ENCODE peak calls at places on chromosomes 1 and 21, in six cellular contexts. Z is mammary epithelial cell, U is colonic mucosa, D is right atrium auricular region, X is esophagus squamous epithelium, G is body of pancreas. F is an unnamed sample.
A peak's percentile ranks its signal among the peaks of the same experiment; 100 is the strongest.

GRCh38 chr1:178694923-178695525 is 30.0 kb upstream of the RALGPS2 start:
- DNase-seq in X (no peak), D (no peak), Z (no peak), U (no peak), G (no peak), F (no peak)

GRCh38 chr1:151828931-151829330 is 2.7 kb downstream of the RORC start:
- DNase-seq in G (peak; percentile 53), Z (peak; percentile 69), U (peak; percentile 57), D (no peak), X (no peak), F (no peak)

GRCh38 chr21:15848632-15849031 is 118.8 kb downstream of the USP25 start:
- DNase-seq in U (no peak), G (no peak), X (no peak), D (no peak), Z (peak; percentile 74), F (no peak)

GRCh38 chr1:167126317-167126716 is 32.4 kb downstream of the STYXL2 start:
- DNase-seq in D (no peak), U (no peak), G (no peak), Z (no peak), X (no peak), F (no peak)

GRCh38 chr21:46636550-46637289 is 1.2 kb downstream of the PRMT2 start:
- DNase-seq in U (no peak), X (no peak), D (no peak), G (no peak), Z (no peak), F (no peak)

GRCh38 chr1:184646824-184647223 is 107.8 kb downstream of the EDEM3 start:
- DNase-seq in Z (no peak), X (no peak), G (no peak), D (no peak), U (no peak), F (no peak)

GRCh38 chr1:151832318-151832984 is 849 bp upstream of the RORC start:
- DNase-seq in U (peak; percentile 88), Z (peak; percentile 69), X (no peak), G (peak; percentile 99), D (peak; percentile 71), F (peak; percentile 23)

GRCh38 chr1:59739111-59739510 is 75.6 kb upstream of the HOOK1 start:
- DNase-seq in X (no peak), Z (no peak), U (no peak), G (no peak), D (no peak), F (no peak)

GRCh38 chr1:25750923-25751605 is 48.9 kb upstream of the SELENON start:
- DNase-seq in G (no peak), U (no peak), Z (no peak), D (no peak), X (no peak), F (no peak)

GRCh38 chr1:153548722-153549695 is at the start of gene S100A3:
- DNase-seq in U (peak; percentile 17), Z (peak; percentile 75), G (peak; percentile 61), X (no peak), D (peak; percentile 92), F (no peak)

GRCh38 chr1:198809247-198809646 is 170.4 kb downstream of the PTPRC start:
- DNase-seq in U (no peak), Z (no peak), G (no peak), D (no peak), X (no peak), F (no peak)

DNA sequence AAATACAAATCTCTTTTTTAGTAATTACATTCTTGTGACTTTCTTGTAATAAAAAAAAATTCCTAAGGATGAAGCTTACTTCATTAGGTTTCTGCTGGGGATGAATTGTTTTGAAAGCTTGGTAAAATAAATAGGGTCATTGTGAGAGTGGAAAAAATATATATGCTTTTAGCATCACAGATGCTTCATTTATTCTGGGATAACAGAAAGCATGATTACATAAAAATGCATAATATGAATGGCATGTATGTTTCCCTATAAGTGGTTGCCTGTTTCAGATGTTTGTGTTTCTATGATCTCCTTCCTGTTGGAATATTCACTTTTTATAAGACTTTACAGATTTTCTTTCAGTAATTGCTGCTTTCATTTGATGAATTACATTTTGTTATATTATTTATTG is 42.3 kb downstream of the HMCN1 start:
- DNase-seq in U (no peak), X (no peak), D (no peak), G (no peak), Z (no peak), F (no peak)
- H3K27ac ChIP-seq in U (no peak overlapping the region), X (no peak overlapping the region), D (no peak overlapping the region), G (no peak overlapping the region), Z (no peak overlapping the region), F (no peak overlapping the region)

DNA sequence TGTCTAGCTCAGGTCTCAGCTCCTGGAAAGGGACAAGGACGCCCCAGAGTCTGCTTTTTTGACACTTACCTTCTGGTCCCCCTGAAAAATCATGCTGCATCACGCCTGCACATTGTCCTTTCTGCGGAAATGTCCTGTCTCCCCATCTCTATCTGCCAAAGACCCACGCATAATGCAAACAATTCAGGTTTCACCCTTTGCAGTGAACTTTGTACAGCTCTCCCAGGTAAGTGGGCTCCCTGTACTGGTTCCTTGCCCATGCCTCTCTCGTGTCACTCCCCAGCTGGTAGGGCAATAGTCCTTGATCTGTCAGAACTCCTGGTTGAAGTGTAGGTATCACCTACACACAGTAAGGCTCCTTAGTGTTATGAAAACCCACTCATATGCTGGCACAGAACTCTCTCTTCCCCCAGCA is 102.9 kb upstream of the IRF2BP2 start:
- DNase-seq in U (no peak), D (no peak), X (no peak), Z (no peak), G (no peak), F (no peak)
- H3K27ac ChIP-seq in U (peak overlapping the region; percentile 62), D (no peak overlapping the region), X (no peak overlapping the region), Z (no peak overlapping the region), G (no peak overlapping the region), F (no peak overlapping the region)

DNA sequence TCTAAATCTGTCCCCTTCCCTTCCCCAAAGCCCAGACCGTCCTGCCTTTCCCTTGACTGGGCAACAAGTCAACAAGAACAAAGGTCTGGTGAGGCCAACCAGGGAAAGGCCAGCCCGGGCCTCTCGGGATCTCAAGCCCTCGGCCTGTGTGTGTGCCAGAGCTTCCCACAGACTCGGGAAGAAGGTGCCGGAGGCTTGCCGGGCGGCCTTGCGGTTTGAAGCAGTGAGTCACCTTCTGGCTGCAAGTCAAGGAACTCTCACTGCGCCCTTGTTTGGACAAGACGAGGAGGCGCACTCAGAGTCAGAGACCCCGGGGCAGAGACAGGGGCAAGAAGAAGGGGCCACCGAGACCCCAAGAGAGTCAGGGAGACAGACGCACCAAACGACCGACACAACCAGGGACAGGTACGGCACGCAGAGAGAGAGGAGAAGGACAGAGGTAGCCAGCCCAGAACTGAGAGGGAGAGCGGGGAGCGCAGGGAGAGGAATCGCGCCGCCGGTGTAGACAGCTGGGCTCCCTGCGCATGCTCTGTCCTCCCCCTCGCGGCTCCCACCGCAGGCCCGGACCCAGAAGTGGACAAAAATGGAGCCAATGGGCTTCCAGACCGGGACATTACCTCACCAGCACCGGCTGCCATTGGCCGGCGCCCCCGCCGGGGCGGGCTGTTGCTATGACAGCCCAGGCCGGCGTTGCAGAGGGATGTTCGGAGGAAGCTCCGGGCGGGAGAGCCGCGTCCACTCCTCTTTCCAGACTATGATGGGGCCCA is 66.6 kb upstream of the LAPTM5 start:
- DNase-seq in Z (peak; percentile 98), D (peak; percentile 97), X (peak; percentile 52), U (peak; percentile 92), G (peak; percentile 97), F (peak; percentile 98)
- H3K27ac ChIP-seq in Z (peak overlapping the region; percentile 64), D (peak overlapping the region; percentile 91), X (peak overlapping the region; percentile 88), U (peak overlapping the region; percentile 83), G (peak overlapping the region; percentile 85), F (peak overlapping the region; percentile 92)

GRCh38 chr21:45152265-45152746 is 77.9 kb downstream of the ADARB1 start:
- DNase-seq in D (peak; percentile 58), Z (no peak), G (peak; percentile 43), X (no peak), U (peak; percentile 19), F (no peak)
- H3K27ac ChIP-seq in D (no peak overlapping the region), Z (no peak overlapping the region), G (no peak overlapping the region), X (no peak overlapping the region), U (no peak overlapping the region), F (no peak overlapping the region)

DNA sequence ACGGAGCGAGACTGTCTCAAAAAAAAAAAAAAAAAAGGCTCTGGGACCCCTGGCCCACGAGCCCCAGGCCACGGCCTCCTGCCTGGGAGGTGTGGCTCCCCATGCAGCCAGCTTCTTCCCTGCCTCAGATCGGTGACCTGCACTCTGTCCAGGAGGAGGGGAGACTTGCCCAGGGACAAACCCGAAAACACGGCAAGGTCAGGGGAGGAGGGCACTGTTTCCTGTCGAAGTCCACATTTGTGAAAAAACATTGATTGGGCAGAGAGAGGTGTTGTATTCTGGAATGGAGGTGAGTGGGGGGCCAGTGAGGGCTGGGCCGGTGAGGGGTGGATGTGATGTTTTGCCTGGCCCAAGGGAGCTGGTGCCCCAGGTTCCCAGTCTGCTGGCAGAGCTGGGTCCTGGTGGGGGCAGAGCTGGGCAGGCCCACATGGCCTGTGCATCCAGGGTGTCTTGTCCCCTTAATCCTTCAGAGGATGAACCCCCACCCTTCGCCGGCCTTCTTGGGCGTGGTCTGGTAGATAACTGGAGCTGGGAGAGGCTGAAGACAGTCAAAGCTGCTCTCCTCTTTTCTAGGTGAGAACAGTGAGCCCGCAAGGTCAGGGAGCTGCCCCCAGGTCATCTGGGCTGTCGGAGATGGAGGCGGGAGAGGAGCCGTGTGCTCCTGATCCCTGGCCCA is 12.4 kb upstream of the FAAP20 start:
- DNase-seq in U (peak; percentile 35), D (no peak), X (no peak), G (no peak), Z (no peak), F (no peak)
- H3K27ac ChIP-seq in U (peak overlapping the region; percentile 37), D (peak overlapping the region; percentile 88), X (peak overlapping the region; percentile 89), G (peak overlapping the region; percentile 85), Z (no peak overlapping the region), F (no peak overlapping the region)

GRCh38 chr21:36909423-36909822 is 57.0 kb downstream of the HLCS start:
- DNase-seq in Z (no peak), X (no peak), U (no peak), D (peak; percentile 9), G (no peak), F (no peak)
- H3K27ac ChIP-seq in Z (peak overlapping the region; percentile 91), X (no peak overlapping the region), U (no peak overlapping the region), D (no peak overlapping the region), G (no peak overlapping the region), F (no peak overlapping the region)

DNA sequence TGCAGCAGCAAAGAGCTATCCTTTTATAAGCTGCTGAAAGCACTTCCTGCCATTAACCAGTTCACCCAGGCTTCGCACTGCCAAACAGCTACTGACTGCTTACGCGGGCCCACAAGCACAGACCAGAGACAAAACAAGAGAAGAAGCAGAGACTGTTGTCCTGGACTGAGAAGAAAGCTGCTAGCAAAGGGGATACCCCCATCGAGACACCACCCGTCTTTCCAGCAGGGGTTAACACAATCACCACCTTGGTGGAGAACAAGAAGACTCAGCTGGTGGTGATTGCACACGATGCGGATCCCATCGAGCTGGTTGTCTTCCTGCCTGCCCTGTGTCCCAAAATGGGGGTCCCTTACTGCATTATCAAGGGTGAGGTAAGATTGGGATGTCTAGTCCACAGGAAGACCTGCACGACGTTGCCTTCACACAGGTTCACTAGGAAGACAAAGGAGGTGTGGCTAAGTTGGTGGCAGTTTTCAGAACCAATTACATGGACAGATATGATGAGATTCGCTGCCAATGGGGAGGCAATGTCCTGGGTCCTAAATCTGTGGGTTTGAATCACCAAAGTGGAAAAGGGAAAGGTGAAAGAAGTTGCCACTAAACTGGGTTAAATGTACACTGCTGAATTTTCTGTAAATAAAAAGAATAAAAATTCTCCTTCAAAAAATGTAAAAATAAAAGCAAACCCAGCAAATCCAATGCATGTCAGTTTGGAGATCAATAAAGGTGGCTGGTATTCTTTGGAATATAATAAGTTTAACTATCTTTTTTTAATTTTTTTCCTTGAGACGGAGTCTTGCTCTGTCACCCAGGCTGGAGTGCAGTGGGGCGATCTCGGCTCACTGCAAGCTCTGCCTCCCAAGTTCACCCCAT is 1.2 kb downstream of the FMO5 start:
- DNase-seq in Z (no peak), D (no peak), U (no peak), G (no peak), X (no peak), F (no peak)
- H3K27ac ChIP-seq in Z (no peak overlapping the region), D (no peak overlapping the region), U (peak overlapping the region; percentile 87), G (peak overlapping the region; percentile 94), X (no peak overlapping the region), F (no peak overlapping the region)

F was measured in substantia nigra.